ENCODE peak calls at places on chromosome 21, in seven cellular contexts. A is neuronal stem cell, K is putamen, X is GF-D8, U is epithelial cell of esophagus, S is HuH-7.5, B is GM12865. F is an unnamed sample.

GRCh38 chr21:35473496-35473895 is 424.4 kb upstream of the RUNX1 start:
- DNase-seq in A (no peak), K (no peak), X (peak; percentile 96), U (no peak), S (no peak), B (no peak), F (peak; percentile 4)

GRCh38 chr21:29637126-29637525 is 302.7 kb downstream of the GRIK1 start:
- DNase-seq in A (no peak), K (no peak), X (no peak), U (no peak), S (no peak), B (no peak), F (no peak)

GRCh38 chr21:44927587-44928461 is 7.1 kb upstream of the ITGB2 start:
- DNase-seq in A (no peak), K (peak; percentile 82), X (no peak), U (peak; percentile 78), S (no peak), B (peak; percentile 89), F (peak; percentile 96)

GRCh38 chr21:35294231-35294898 is 245.3 kb upstream of the RUNX1 start:
- DNase-seq in A (no peak), K (no peak), X (no peak), U (peak; percentile 37), S (no peak), B (no peak), F (no peak)

GRCh38 chr21:34707876-34708325 is 39.1 kb downstream of the CLIC6 start:
- DNase-seq in A (no peak), K (no peak), X (no peak), U (no peak), S (no peak), B (peak; percentile 90), F (peak; percentile 17)

GRCh38 chr21:29403922-29404538 is 105.3 kb downstream of the BACH1 start:
- DNase-seq in A (no peak), K (no peak), X (peak; percentile 58), U (peak; percentile 79), S (no peak), B (no peak), F (peak; percentile 80)

GRCh38 chr21:26964379-26964778 is 2.5 kb downstream of the ADAMTS5 start:
- DNase-seq in A (no peak), K (no peak), X (no peak), U (no peak), S (no peak), B (no peak), F (no peak)

GRCh38 chr21:36656138-36656537 is 42.8 kb upstream of the SIM2 start:
- DNase-seq in A (no peak), K (no peak), X (no peak), U (peak; percentile 96), S (no peak), B (no peak), F (no peak)

GRCh38 chr21:17610862-17611261 is 1.8 kb downstream of the BTG3 start:
- DNase-seq in A (no peak), K (peak; percentile 10), X (no peak), U (no peak), S (no peak), B (no peak), F (peak; percentile 1)

GRCh38 chr21:38075833-38076567 is 159.7 kb upstream of the KCNJ6 start:
- DNase-seq in A (no peak), K (no peak), X (no peak), U (no peak), S (no peak), B (no peak), F (no peak)

GRCh38 chr21:26776320-26777021 is 68.7 kb downstream of the ADAMTS1 start:
- DNase-seq in A (no peak), K (no peak), X (no peak), U (peak; percentile 37), S (no peak), B (no peak), F (no peak)

GRCh38 chr21:42112857-42113256 is 41.7 kb downstream of the UMODL1 start:
- DNase-seq in A (no peak), K (peak; percentile 34), X (no peak), U (peak; percentile 51), S (no peak), B (no peak), F (no peak)

GRCh38 chr21:39681845-39682244 is 63.1 kb upstream of the IGSF5 start:
- DNase-seq in A (no peak), K (no peak), X (no peak), U (peak; percentile 68), S (no peak), B (no peak), F (no peak)

GRCh38 chr21:44983421-44984206 is 43.8 kb downstream of the SLX9 start:
- DNase-seq in A (no peak), K (no peak), X (no peak), U (no peak), S (no peak), B (no peak), F (no peak)

GRCh38 chr21:45934570-45934969 is 47.0 kb upstream of the COL6A1 start:
- DNase-seq in A (no peak), K (no peak), X (no peak), U (no peak), S (no peak), B (no peak), F (no peak)

GRCh38 chr21:35811115-35811806 is 249.1 kb downstream of the SETD4 start:
- DNase-seq in A (no peak), K (no peak), X (no peak), U (no peak), S (no peak), B (no peak), F (no peak)

GRCh38 chr21:17921579-17922530 is 102.7 kb upstream of the C21orf91 start:
- DNase-seq in A (no peak), K (no peak), X (no peak), U (peak; percentile 98), S (no peak), B (no peak), F (no peak)

GRCh38 chr21:39637197-39637970 is 24.6 kb downstream of the B3GALT5 start:
- DNase-seq in A (no peak), K (no peak), X (no peak), U (no peak), S (no peak), B (no peak), F (no peak)

GRCh38 chr21:45695086-45695485 is 51.6 kb downstream of the PCBP3 start:
- DNase-seq in A (peak; percentile 18), K (no peak), X (no peak), U (no peak), S (no peak), B (no peak), F (peak; percentile 12)

GRCh38 chr21:29521872-29522271 is 223.2 kb downstream of the BACH1 start:
- DNase-seq in A (no peak), K (peak; percentile 3), X (no peak), U (no peak), S (no peak), B (no peak), F (no peak)

GRCh38 chr21:31162827-31163226 is 124.6 kb upstream of the KRTAP19-8 start:
- DNase-seq in A (no peak), K (no peak), X (no peak), U (peak; percentile 11), S (no peak), B (no peak), F (no peak)

F was measured in NB4.